ENCODE peak calls at places on chromosomes 13 and 19, in four cellular contexts. One of them, this sample, is unnamed.

GRCh38 chr19:8373867-8374813 is 10.2 kb downstream of the ANGPTL4 start:
- DNase-seq in DND-41: no peak
- DNase-seq in dorsolateral prefrontal cortex: no peak
- DNase-seq in tibial artery: no peak
- DNase-seq in this sample: no peak

GRCh38 chr19:40726279-40726678 is 9.4 kb downstream of the ITPKC start:
- DNase-seq in DND-41: no peak
- DNase-seq in dorsolateral prefrontal cortex: no peak
- DNase-seq in tibial artery: no peak
- DNase-seq in this sample: no peak

GRCh38 chr19:50723069-50723468 is at the start of gene CLEC11A:
- DNase-seq in DND-41: peak; percentile 47
- DNase-seq in dorsolateral prefrontal cortex: no peak
- DNase-seq in tibial artery: peak; percentile 77
- DNase-seq in this sample: no peak

GRCh38 chr19:7444042-7444441 is 44.8 kb downstream of the PEX11G start:
- DNase-seq in DND-41: no peak
- DNase-seq in dorsolateral prefrontal cortex: no peak
- DNase-seq in tibial artery: no peak
- DNase-seq in this sample: no peak

GRCh38 chr19:29855771-29856510 is 44.1 kb downstream of the CCNE1 start:
- DNase-seq in DND-41: no peak
- DNase-seq in dorsolateral prefrontal cortex: no peak
- DNase-seq in tibial artery: no peak
- DNase-seq in this sample: no peak

GRCh38 chr19:53878786-53879144 is 3.2 kb upstream of the PRKCG start:
- DNase-seq in DND-41: no peak
- DNase-seq in dorsolateral prefrontal cortex: no peak
- DNase-seq in tibial artery: no peak
- DNase-seq in this sample: no peak

GRCh38 chr19:10830941-10831779 is 4.9 kb downstream of the TMED1 start:
- DNase-seq in DND-41: no peak
- DNase-seq in dorsolateral prefrontal cortex: no peak
- DNase-seq in tibial artery: no peak
- DNase-seq in this sample: no peak

GRCh38 chr13:113425931-113426590 is 27.2 kb downstream of the ADPRHL1 start:
- DNase-seq in DND-41: no peak
- DNase-seq in dorsolateral prefrontal cortex: no peak
- DNase-seq in tibial artery: no peak
- DNase-seq in this sample: no peak

GRCh38 chr13:102020611-102021216 is 381.1 kb downstream of the FGF14 start:
- DNase-seq in DND-41: no peak
- DNase-seq in dorsolateral prefrontal cortex: no peak
- DNase-seq in tibial artery: no peak
- DNase-seq in this sample: no peak

GRCh38 chr13:63198076-63198475 is 1782.4 kb upstream of the PCDH20 start:
- DNase-seq in DND-41: no peak
- DNase-seq in dorsolateral prefrontal cortex: no peak
- DNase-seq in tibial artery: no peak
- DNase-seq in this sample: no peak

GRCh38 chr19:53057904-53058579 is 13.5 kb downstream of the ERVV-2 start:
- DNase-seq in DND-41: no peak
- DNase-seq in dorsolateral prefrontal cortex: no peak
- DNase-seq in tibial artery: no peak
- DNase-seq in this sample: no peak

GRCh38 chr19:52734340-52734892 is 428 bp downstream of the ZNF611 start:
- DNase-seq in DND-41: peak; percentile 37
- DNase-seq in dorsolateral prefrontal cortex: peak; percentile 21
- DNase-seq in tibial artery: no peak
- DNase-seq in this sample: no peak

GRCh38 chr19:58296086-58296485 is 9.1 kb upstream of the ERVK3-1 start:
- DNase-seq in DND-41: no peak
- DNase-seq in dorsolateral prefrontal cortex: no peak
- DNase-seq in tibial artery: no peak
- DNase-seq in this sample: no peak

GRCh38 chr13:21894703-21895699 is 224.1 kb downstream of the FGF9 start:
- DNase-seq in DND-41: no peak
- DNase-seq in dorsolateral prefrontal cortex: no peak
- DNase-seq in tibial artery: no peak
- DNase-seq in this sample: no peak

GRCh38 chr13:98773921-98774320 is 21.4 kb upstream of the SLC15A1 start:
- DNase-seq in DND-41: no peak
- DNase-seq in dorsolateral prefrontal cortex: no peak
- DNase-seq in tibial artery: no peak
- DNase-seq in this sample: no peak

GRCh38 chr13:64446372-64446771 is 2783.8 kb downstream of the PCDH9 start:
- DNase-seq in DND-41: no peak
- DNase-seq in dorsolateral prefrontal cortex: no peak
- DNase-seq in tibial artery: no peak
- DNase-seq in this sample: no peak

GRCh38 chr19:4447327-4448146 is 10.1 kb downstream of the UBXN6 start:
- DNase-seq in DND-41: no peak
- DNase-seq in dorsolateral prefrontal cortex: no peak
- DNase-seq in tibial artery: no peak
- DNase-seq in this sample: no peak
- TF ChIP-seq CTCF in DND-41: no peak
- TF ChIP-seq CTCF in dorsolateral prefrontal cortex: no peak
- TF ChIP-seq CTCF in tibial artery: no peak
- TF ChIP-seq CTCF in this sample: no peak

DNA sequence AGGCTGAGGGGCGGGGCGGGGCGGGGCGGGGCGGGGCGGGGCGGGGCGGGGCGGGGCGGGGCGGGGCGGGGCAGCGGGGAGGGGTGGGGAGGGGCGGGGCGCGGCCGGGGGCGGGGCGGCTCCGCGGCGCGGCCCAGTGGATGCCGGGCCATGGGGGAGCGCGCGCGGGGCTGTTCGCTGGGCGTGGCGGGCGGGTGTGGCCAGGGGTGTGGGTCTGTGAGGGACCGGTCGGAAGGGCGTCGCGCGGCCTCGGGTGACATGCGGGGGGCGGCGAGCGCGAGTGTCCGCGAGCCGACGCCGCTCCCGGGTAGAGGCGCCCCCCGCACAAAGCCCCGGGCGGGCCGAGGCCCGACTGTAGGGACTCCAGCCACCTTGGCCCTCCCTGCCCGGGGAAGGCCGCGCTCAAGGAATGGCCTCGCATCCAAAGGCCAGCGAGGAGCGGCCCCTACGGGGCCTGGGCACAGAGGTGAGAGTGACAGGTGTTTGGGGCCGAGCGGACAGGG is at the start of gene ZFP28:
- DNase-seq in DND-41: peak; percentile 88
- DNase-seq in dorsolateral prefrontal cortex: peak; percentile 68
- DNase-seq in tibial artery: peak; percentile 89
- DNase-seq in this sample: no peak
- H3K4me3 ChIP-seq in DND-41: peak within 1 kb of the TSS; percentile 79
- H3K4me3 ChIP-seq in dorsolateral prefrontal cortex: peak within 1 kb of the TSS; percentile 75
- H3K4me3 ChIP-seq in tibial artery: peak within 1 kb of the TSS; percentile 68
- H3K4me3 ChIP-seq in this sample: no peak within 1 kb of the TSS

GRCh38 chr13:45441633-45442032 is 23.1 kb upstream of the COG3 start:
- DNase-seq in DND-41: no peak
- DNase-seq in dorsolateral prefrontal cortex: no peak
- DNase-seq in tibial artery: no peak
- DNase-seq in this sample: peak; percentile 71
- TF ChIP-seq CTCF in DND-41: peak; percentile 35
- TF ChIP-seq CTCF in dorsolateral prefrontal cortex: no peak
- TF ChIP-seq CTCF in tibial artery: no peak
- TF ChIP-seq CTCF in this sample: peak; percentile 23

DNA sequence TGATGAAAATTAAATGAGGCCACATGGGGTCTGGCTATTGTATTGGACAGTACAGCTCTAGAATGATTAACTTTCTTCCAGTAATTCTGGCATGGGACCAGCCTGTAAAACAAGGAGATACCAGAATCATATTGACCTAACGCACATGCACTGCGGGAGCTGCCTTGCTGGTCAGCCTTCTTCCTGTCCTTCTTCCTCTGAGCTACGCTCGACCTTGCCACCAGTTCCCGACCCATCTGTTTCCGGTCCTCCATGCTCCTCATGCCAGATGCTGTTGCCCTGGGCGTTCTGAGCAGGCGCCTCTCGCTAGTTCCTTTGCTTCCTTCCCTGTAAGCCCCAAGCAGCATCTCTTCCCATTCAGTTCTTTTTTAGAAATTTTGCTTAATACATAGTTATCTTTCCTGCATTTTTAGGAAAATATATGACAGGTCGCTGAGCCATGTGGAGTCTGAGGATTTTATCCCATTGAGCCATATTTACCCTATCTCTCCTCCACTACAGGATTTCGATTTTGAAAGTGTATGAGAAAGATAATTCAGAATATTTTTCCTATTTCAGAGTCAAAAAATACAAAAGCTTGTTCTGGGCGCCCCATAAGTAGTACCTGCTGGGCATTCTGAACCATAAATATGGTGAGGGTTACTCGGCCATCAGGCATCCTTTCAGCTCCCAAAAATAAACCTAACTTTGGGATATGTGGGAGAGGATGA is 38.6 kb downstream of the TNFRSF19 start:
- DNase-seq in DND-41: no peak
- DNase-seq in dorsolateral prefrontal cortex: no peak
- DNase-seq in tibial artery: no peak
- DNase-seq in this sample: no peak
- H3K4me3 ChIP-seq in DND-41: no peak overlapping the region
- H3K4me3 ChIP-seq in dorsolateral prefrontal cortex: no peak overlapping the region
- H3K4me3 ChIP-seq in tibial artery: no peak overlapping the region
- H3K4me3 ChIP-seq in this sample: no peak overlapping the region

GRCh38 chr13:38697628-38698333 is 10.9 kb downstream of the FREM2 start:
- DNase-seq in DND-41: no peak
- DNase-seq in dorsolateral prefrontal cortex: no peak
- DNase-seq in tibial artery: no peak
- DNase-seq in this sample: no peak
- TF ChIP-seq CTCF in DND-41: no peak
- TF ChIP-seq CTCF in dorsolateral prefrontal cortex: no peak
- TF ChIP-seq CTCF in tibial artery: no peak
- TF ChIP-seq CTCF in this sample: no peak

DNA sequence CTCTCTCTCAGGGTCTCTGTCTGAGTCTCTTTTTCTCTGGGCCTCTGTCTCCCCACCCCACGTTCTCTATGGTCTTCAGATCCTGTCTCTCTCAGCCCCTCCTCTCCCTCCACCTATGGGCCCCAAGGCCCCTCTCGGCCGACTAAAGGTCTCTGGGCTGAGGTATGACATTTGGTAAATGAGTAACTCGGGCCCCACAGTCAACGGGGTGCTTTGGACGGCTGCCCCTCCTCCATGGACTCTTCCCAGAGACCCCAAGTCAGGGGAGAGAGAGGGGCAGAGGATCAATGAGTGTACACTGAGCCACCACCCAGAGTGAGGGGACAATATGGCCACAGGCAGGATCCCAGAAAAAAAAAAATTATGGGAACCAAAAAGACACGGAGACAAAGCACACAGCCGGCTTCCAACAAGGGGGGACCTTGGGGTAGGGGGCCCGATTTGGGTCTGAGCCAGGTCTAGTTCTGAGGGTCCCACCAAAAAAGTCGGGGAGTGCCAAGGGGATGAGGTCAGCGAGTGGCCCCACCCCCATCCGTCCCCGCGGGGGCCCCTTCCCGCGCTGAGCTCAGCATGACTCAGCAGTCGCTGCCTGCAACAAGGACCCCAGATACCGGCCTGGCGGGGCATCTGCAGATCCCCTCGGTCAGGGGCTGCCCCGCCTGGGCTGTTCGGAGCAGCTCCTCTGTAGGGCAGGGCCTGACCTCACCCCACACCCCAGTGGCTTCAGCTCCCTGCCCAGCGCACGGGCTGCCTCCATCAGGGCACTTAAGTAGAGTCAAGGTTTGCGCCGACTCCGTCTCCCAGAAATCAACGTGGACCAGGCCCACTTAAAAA is 1.5 kb upstream of the FTL start:
- DNase-seq in DND-41: peak; percentile 47
- DNase-seq in dorsolateral prefrontal cortex: peak; percentile 80
- DNase-seq in tibial artery: peak; percentile 90
- DNase-seq in this sample: peak; percentile 89
- H3K4me3 ChIP-seq in DND-41: no peak overlapping the region
- H3K4me3 ChIP-seq in dorsolateral prefrontal cortex: peak overlapping the region; percentile 74
- H3K4me3 ChIP-seq in tibial artery: peak overlapping the region; percentile 90
- H3K4me3 ChIP-seq in this sample: peak overlapping the region; percentile 70

GRCh38 chr19:2099937-2100718 is 3.4 kb downstream of the IZUMO4 start:
- DNase-seq in DND-41: no peak
- DNase-seq in dorsolateral prefrontal cortex: no peak
- DNase-seq in tibial artery: no peak
- DNase-seq in this sample: no peak

GRCh38 chr19:2099054-2099501 is 2.4 kb downstream of the IZUMO4 start:
- DNase-seq in DND-41: no peak
- DNase-seq in dorsolateral prefrontal cortex: no peak
- DNase-seq in tibial artery: no peak
- DNase-seq in this sample: no peak

GRCh38 chr19:2095338-2095938 is 688 bp downstream of the MOB3A start:
- DNase-seq in DND-41: peak; percentile 65
- DNase-seq in dorsolateral prefrontal cortex: no peak
- DNase-seq in tibial artery: no peak
- DNase-seq in this sample: peak; percentile 57

GRCh38 chr19:2097330-2098327 is 914 bp downstream of the IZUMO4 start:
- DNase-seq in DND-41: no peak
- DNase-seq in dorsolateral prefrontal cortex: no peak
- DNase-seq in tibial artery: no peak
- DNase-seq in this sample: peak; percentile 68

GRCh38 chr19:2096543-2097329 is at the start of gene IZUMO4:
- DNase-seq in DND-41: peak; percentile 99
- DNase-seq in dorsolateral prefrontal cortex: peak; percentile 99
- DNase-seq in tibial artery: peak; percentile 100
- DNase-seq in this sample: peak; percentile 99
- TF ChIP-seq CTCF in DND-41: peak; percentile 80
- TF ChIP-seq CTCF in dorsolateral prefrontal cortex: peak; percentile 55
- TF ChIP-seq CTCF in tibial artery: peak; percentile 44
- TF ChIP-seq CTCF in this sample: peak; percentile 42

This sample was measured in GM12865.